ENCODE peak calls at places on chromosomes 16 and 17, in eight cellular contexts. M, J, E, N, O, A, S and X are unnamed samples.
A peak's percentile ranks its signal among the peaks of the same experiment; 100 is the strongest.

GRCh38 chr17:68627956-68628355 is 26.8 kb upstream of the FAM20A start:
- DNase-seq in M (no peak), J (peak; percentile 24), E (no peak), N (no peak), O (peak; percentile 43), A (no peak), S (peak; percentile 21), X (no peak)

GRCh38 chr16:58582971-58583765 is 46.5 kb downstream of the CNOT1 start:
- DNase-seq in M (no peak), J (peak; percentile 66), E (no peak), N (no peak), O (no peak), A (no peak), S (no peak), X (peak; percentile 92)

GRCh38 chr17:31390748-31391495 is 553 bp upstream of the RAB11FIP4 start:
- DNase-seq in M (no peak), J (peak; percentile 19), E (no peak), N (no peak), O (peak; percentile 23), A (no peak), S (no peak), X (no peak)

GRCh38 chr17:50828508-50829170 is 6.7 kb upstream of the WFIKKN2 start:
- DNase-seq in M (no peak), J (no peak), E (no peak), N (no peak), O (no peak), A (no peak), S (no peak), X (no peak)

GRCh38 chr17:53626286-53626685 is 196.4 kb upstream of the KIF2B start:
- DNase-seq in M (no peak), J (peak; percentile 71), E (peak; percentile 67), N (no peak), O (no peak), A (no peak), S (no peak), X (peak; percentile 34)

GRCh38 chr17:74524751-74525725 is 6.2 kb downstream of the CD300LB start:
- DNase-seq in M (no peak), J (no peak), E (no peak), N (no peak), O (peak; percentile 13), A (no peak), S (no peak), X (no peak)

GRCh38 chr16:84854759-84855158 is 35.0 kb downstream of the CRISPLD2 start:
- DNase-seq in M (no peak), J (peak; percentile 50), E (peak; percentile 67), N (no peak), O (no peak), A (no peak), S (no peak), X (no peak)

GRCh38 chr17:17567631-17568030 is 23.9 kb downstream of the PEMT start:
- DNase-seq in M (peak; percentile 81), J (peak; percentile 59), E (peak; percentile 17), N (peak; percentile 37), O (peak; percentile 82), A (peak; percentile 76), S (peak; percentile 71), X (no peak)

GRCh38 chr17:81112461-81112860 is 52.8 kb upstream of the PVALEF start:
- DNase-seq in M (no peak), J (no peak), E (no peak), N (no peak), O (no peak), A (no peak), S (no peak), X (no peak)

GRCh38 chr16:28876973-28877641 is 1.2 kb upstream of the ATP2A1 start:
- DNase-seq in M (no peak), J (no peak), E (no peak), N (no peak), O (no peak), A (no peak), S (no peak), X (no peak)

GRCh38 chr17:80413771-80414507 is 1.0 kb upstream of the ENDOV start:
- DNase-seq in M (no peak), J (no peak), E (no peak), N (no peak), O (no peak), A (no peak), S (no peak), X (no peak)

GRCh38 chr17:68514809-68515208 is 2.6 kb downstream of the PRKAR1A start:
- DNase-seq in M (no peak), J (peak; percentile 93), E (peak; percentile 63), N (no peak), O (no peak), A (no peak), S (no peak), X (peak; percentile 10)

GRCh38 chr17:12043702-12044101 is 23.0 kb downstream of the MAP2K4 start:
- DNase-seq in M (no peak), J (no peak), E (no peak), N (no peak), O (no peak), A (no peak), S (no peak), X (no peak)

GRCh38 chr17:81870155-81870977 is 771 bp downstream of the ARHGDIA start:
- DNase-seq in M (peak; percentile 60), J (peak; percentile 58), E (peak; percentile 69), N (no peak), O (peak; percentile 40), A (no peak), S (peak; percentile 41), X (peak; percentile 64)

DNA sequence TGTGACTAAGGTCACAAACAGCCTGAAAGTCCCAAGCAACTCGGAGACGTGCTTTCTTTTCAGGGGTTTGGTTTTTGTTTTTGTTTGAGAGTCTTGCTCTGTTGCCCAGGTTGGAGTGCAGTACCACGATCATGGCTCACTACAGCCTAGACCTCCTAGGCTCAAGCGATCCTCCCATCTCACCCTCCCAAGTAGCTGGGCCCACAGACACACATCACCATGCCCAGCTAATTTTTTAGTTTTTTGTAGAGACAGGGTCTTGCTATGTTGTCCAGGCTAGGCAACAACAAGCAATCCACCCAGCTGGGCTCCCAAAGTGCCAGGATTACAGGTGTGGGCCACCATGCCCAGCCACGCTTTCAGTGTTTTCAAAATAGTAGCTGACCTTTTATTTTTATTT is 19.8 kb upstream of the GGA2 start:
- DNase-seq in M (no peak), J (no peak), E (no peak), N (no peak), O (no peak), A (no peak), S (no peak), X (no peak)
- TF ChIP-seq CTCF in M (no peak), J (no peak), E (no peak), N (no peak), O (no peak), A (no peak), S (no peak), X (no peak)

DNA sequence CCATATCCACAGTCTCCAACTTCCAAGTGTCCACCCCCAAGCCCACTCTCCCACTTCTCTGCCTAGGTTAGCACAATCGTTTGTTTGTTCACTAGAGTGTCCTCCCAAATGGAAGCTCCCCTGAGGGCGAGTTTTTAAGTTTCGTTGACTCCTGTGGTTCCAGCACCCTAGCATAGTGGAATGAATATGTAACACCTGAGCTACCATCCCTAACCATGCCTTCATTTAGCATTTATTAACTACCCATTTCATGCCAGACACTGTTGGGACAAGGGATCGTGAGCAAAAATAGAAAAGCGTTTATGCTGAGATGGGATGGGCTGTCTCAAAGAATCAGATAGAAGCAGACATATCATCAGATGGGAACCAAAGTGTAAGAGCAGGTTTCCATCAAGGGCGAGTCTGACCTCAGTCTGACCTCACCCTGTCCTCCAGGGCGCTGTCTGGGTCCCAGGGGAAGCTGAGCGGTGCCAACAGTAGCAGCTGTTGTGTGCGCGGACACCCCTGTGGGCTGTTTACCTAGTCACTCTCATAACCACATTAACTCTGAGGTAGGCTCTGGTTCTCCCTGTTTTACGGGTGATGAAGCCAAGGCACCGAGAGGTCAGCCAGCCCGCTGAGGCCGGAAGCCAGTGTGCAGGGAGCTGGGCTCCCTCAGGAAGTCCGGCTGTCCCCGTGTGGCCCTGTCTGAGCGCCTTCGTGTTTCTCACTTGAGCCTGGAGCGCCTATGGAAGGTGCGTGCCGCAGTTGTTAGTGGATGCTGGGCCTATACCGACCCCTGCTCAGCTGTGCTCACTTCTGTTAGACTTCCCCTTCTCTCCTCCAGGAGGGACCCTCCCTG is 6.2 kb downstream of the CNP start:
- DNase-seq in M (peak; percentile 69), J (no peak), E (no peak), N (no peak), O (peak; percentile 82), A (peak; percentile 50), S (peak; percentile 49), X (no peak)
- H3K36me3 ChIP-seq in M (no peaks in the 10 kb centered on the region), J (peaks cover 36% of the 10 kb centered on the region), E (peaks cover 78% of the 10 kb centered on the region), N (peaks cover 44% of the 10 kb centered on the region), O (peaks cover 93% of the 10 kb centered on the region), A (peaks cover 84% of the 10 kb centered on the region), S (no peaks in the 10 kb centered on the region), X (peaks cover 24% of the 10 kb centered on the region)

DNA sequence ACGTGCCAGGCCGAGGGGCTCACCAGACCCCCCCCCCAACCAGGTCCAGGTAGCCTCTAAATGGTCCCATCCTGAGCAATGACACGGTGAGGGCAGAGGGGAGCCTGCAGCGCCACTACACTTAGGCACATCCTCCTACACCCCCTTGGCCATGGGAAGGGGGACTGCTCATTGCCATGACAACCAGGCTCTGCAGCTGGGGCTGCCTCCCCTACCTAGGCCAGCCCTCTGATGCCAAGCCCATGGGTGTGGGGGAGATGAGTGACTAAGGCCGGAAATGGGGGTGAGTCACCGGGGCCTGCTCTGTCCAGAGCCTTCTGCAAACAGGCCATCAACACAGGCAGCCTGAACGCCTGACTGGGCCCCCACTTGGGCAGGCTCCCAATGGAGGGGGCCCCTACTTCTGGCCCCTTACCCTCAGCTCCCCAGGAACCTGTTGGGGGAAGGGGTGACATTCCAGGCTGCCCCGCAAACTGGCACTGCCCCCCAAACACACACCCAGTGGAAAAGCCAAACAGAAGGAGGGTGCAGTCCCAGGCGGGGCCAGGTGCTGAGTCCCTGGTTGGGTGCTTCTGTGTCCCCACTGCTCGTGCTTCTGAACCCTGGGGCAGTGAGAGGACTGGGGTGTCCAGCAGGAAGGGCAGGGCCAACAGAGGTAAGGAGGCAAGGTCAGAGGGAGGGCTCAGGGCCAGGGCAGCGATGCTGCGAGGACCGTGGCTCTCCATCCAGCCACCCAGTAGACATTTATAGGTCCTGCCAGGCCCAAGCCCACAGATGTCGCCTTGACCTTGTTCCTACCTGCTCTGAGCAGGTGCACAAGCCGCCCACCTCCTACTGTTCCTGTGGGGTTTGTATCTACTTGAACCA is 8.2 kb downstream of the PLCD3 start:
- DNase-seq in M (no peak), J (peak; percentile 89), E (peak; percentile 91), N (peak; percentile 69), O (peak; percentile 65), A (no peak), S (peak; percentile 80), X (peak; percentile 42)
- H3K4me1 ChIP-seq in M (no peaks in the 10 kb centered on the region), J (peaks cover 14% of the 10 kb centered on the region), E (peaks cover 35% of the 10 kb centered on the region), N (peaks cover 72% of the 10 kb centered on the region), O (peaks cover 46% of the 10 kb centered on the region), A (peaks cover 74% of the 10 kb centered on the region), S (peaks cover 27% of the 10 kb centered on the region), X (no peaks in the 10 kb centered on the region)

DNA sequence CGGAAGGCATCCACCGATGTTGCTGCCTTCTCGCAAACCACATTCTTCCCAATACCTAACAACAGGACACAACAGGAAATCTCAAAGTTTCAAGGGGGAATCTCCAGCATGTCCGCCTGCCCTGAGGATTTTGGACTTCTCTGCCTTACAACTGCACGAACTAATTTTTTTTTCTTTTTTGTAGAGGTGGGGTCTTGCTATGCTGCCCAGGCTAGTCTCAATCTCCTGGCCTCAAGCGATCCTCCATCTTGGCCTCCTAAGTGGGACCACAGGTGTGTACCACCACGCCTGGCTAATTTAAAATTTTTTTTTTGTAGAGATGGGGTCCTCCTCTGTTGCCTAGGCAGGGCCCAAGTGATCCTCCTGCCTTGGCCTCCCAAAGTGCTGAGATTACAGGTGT is 9.4 kb downstream of the C16orf86 start:
- DNase-seq in M (no peak), J (no peak), E (no peak), N (no peak), O (no peak), A (no peak), S (no peak), X (no peak)
- TF ChIP-seq CTCF in M (no peak), J (no peak), E (no peak), N (no peak), O (no peak), A (no peak), S (no peak), X (no peak)